ENCODE peak calls at places on chromosomes 11 and 22, in eight cellular contexts. C is substantia nigra; T is ovary; I is activated naive CD4-positive, alpha-beta T cell treated with Interleukin-2 at 50 U/mL for 16 hours; D is cardiac septum; O is cardiac fibroblast; W is HS-27A; P is ELR. B is an unnamed sample.

GRCh38 chr11:62889484-62890437 is 9.1 kb downstream of the SLC3A2 start:
- DNase-seq in C (no peak), O (peak), D (no peak), T (no peak), W (peak), P (peak), I (no peak), B (no peak)

GRCh38 chr11:1655168-1656060 is 25.8 kb downstream of the KRTAP5-5 start:
- DNase-seq in W (no peak), C (no peak), D (no peak), O (no peak), T (no peak), I (no peak), P (no peak), B (no peak)

GRCh38 chr11:119567667-119568582 is 145.0 kb upstream of the THY1 start:
- DNase-seq in C (no peak), D (no peak), I (no peak), W (peak), T (no peak), O (peak), P (peak), B (no peak)

GRCh38 chr22:23237201-23237798 is 57.0 kb downstream of the BCR start:
- DNase-seq in C (no peak), D (peak), T (peak), I (no peak), W (no peak), O (peak), P (no peak), B (no peak)

GRCh38 chr11:89495951-89496350 is 4.8 kb upstream of the NOX4 start:
- DNase-seq in W (peak), O (peak), P (peak), T (no peak), I (no peak), C (no peak), D (no peak), B (no peak)

GRCh38 chr11:3956748-3957147 is 101.3 kb downstream of the STIM1 start:
- DNase-seq in O (no peak), C (no peak), W (no peak), P (no peak), D (no peak), T (no peak), I (no peak), B (no peak)

GRCh38 chr11:45662096-45662664 is 3.2 kb downstream of the CHST1 start:
- DNase-seq in W (no peak), P (no peak), O (no peak), C (no peak), I (no peak), T (no peak), D (peak), B (no peak)

GRCh38 chr22:40101417-40102101 is 76.2 kb upstream of the TNRC6B start:
- DNase-seq in W (no peak), O (no peak), I (no peak), D (no peak), P (no peak), C (no peak), T (no peak), B (no peak)

GRCh38 chr11:39630365-39630764 is 1829.1 kb downstream of the LRRC4C start:
- DNase-seq in D (no peak), W (no peak), P (no peak), O (no peak), C (no peak), I (no peak), T (no peak), B (no peak)

B was measured in activated CD8-positive, alpha-beta T cell treated with anti-CD3 and anti-CD28 coated beads, Interleukin-2, amount 10 ng/mL, durations not matched to agents 7 days and 5 days.